ENCODE peak calls at places on chromosome 9, in ten cellular contexts. C is uterus, I is choroid plexus epithelial cell, G is ovary, B is AG04449, E is fibroblast of pulmonary artery, M is adipocyte, K is right atrium auricular region, S is Caco-2, N is psoas muscle. F is an unnamed sample.

GRCh38 chr9:123753669-123754307 is 176.1 kb downstream of the DENND1A start:
- DNase-seq in N (no peak), C (no peak), K (no peak), I (no peak), S (no peak), M (no peak), B (no peak), G (no peak), E (no peak), F (no peak)

GRCh38 chr9:104682642-104683041 is 11.7 kb upstream of the OR13D1 start:
- DNase-seq in S (no peak), I (peak), C (no peak), G (no peak), E (peak), M (peak), K (no peak), N (no peak), B (peak), F (peak)

GRCh38 chr9:114908104-114908621 is 22.2 kb downstream of the TNFSF8 start:
- DNase-seq in B (peak), E (no peak), C (no peak), I (no peak), K (no peak), S (peak), G (no peak), M (peak), N (no peak), F (no peak)

GRCh38 chr9:93003552-93004407 is 54.7 kb upstream of the SUSD3 start:
- DNase-seq in N (no peak), E (peak), C (peak), K (no peak), M (peak), G (peak), B (no peak), I (peak), S (peak), F (peak)

GRCh38 chr9:12748016-12748415 is 26.8 kb upstream of the LURAP1L start:
- DNase-seq in N (no peak), G (no peak), K (no peak), E (peak), B (no peak), M (no peak), S (no peak), C (no peak), I (peak), F (no peak)

GRCh38 chr9:134473353-134474057 is 147.2 kb downstream of the RXRA start:
- DNase-seq in S (no peak), C (no peak), K (no peak), N (no peak), B (no peak), M (no peak), E (no peak), I (no peak), G (no peak), F (no peak)

GRCh38 chr9:120711354-120711753 is 2.9 kb downstream of the MEGF9 start:
- DNase-seq in B (no peak), E (no peak), K (no peak), N (no peak), I (no peak), S (no peak), C (no peak), M (peak), G (no peak), F (no peak)

GRCh38 chr9:69444791-69445190 is 119.8 kb downstream of the ENTREP1 start:
- DNase-seq in C (no peak), N (no peak), E (no peak), B (no peak), M (no peak), K (no peak), S (no peak), G (no peak), I (no peak), F (no peak)

GRCh38 chr9:133429641-133430161 is 7.5 kb downstream of the ADAMTS13 start:
- DNase-seq in M (peak), C (no peak), I (peak), N (no peak), K (no peak), G (no peak), E (peak), B (no peak), S (no peak), F (no peak)

GRCh38 chr9:91177661-91178280 is 183.9 kb downstream of the AUH start:
- DNase-seq in B (no peak), K (peak), M (no peak), E (no peak), S (no peak), I (no peak), G (no peak), N (no peak), C (no peak), F (no peak)

GRCh38 chr9:78261403-78262001 is 25.6 kb downstream of the CEP78 start:
- DNase-seq in E (peak), I (peak), G (no peak), N (no peak), S (no peak), K (no peak), M (peak), B (no peak), C (no peak), F (peak)

GRCh38 chr9:4828776-4829175 is 36.0 kb downstream of the RCL1 start:
- DNase-seq in S (no peak), K (no peak), B (no peak), E (peak), N (no peak), G (no peak), I (peak), C (no peak), M (peak), F (no peak)

GRCh38 chr9:89676281-89676680 is 71.5 kb downstream of the GADD45G start:
- DNase-seq in G (no peak), N (peak), I (no peak), E (no peak), B (no peak), S (no peak), C (no peak), K (no peak), M (no peak), F (no peak)

GRCh38 chr9:35116539-35116897 is 856 bp upstream of the ATOSB start:
- DNase-seq in I (no peak), S (no peak), E (no peak), N (no peak), K (no peak), G (no peak), B (no peak), M (no peak), C (no peak), F (no peak)

GRCh38 chr9:78778843-78779486 is 482.0 kb downstream of the PSAT1 start:
- DNase-seq in I (no peak), M (no peak), N (no peak), C (no peak), S (no peak), B (no peak), K (no peak), E (peak), G (no peak), F (no peak)

GRCh38 chr9:5750569-5750968 is 82.3 kb downstream of the ERMP1 start:
- DNase-seq in N (no peak), M (no peak), C (no peak), G (no peak), B (no peak), E (no peak), I (no peak), S (no peak), K (no peak), F (no peak)

GRCh38 chr9:12955510-12956163 is 180.8 kb downstream of the LURAP1L start:
- DNase-seq in K (no peak), E (no peak), G (no peak), N (no peak), C (no peak), B (no peak), I (peak), S (no peak), M (no peak), F (peak)

GRCh38 chr9:36893148-36893547 is 140.9 kb downstream of the PAX5 start:
- DNase-seq in S (peak), C (no peak), M (no peak), G (no peak), I (no peak), N (peak), K (no peak), B (no peak), E (no peak), F (no peak)

GRCh38 chr9:92439921-92440750 is 15.9 kb upstream of the OMD start:
- DNase-seq in K (no peak), S (no peak), I (peak), G (no peak), N (no peak), B (peak), E (peak), M (peak), C (no peak), F (no peak)

GRCh38 chr9:78539904-78540303 is 243.0 kb downstream of the PSAT1 start:
- DNase-seq in M (peak), G (no peak), B (no peak), S (no peak), K (no peak), E (peak), N (peak), I (peak), C (no peak), F (no peak)

GRCh38 chr9:19922476-19923118 is 133.8 kb upstream of the SLC24A2 start:
- DNase-seq in E (peak), G (peak), N (no peak), M (peak), B (peak), S (no peak), I (peak), C (peak), K (no peak), F (peak)

GRCh38 chr9:14383296-14383695 is 69.4 kb upstream of the NFIB start:
- DNase-seq in S (no peak), B (no peak), E (peak), K (no peak), I (peak), N (no peak), C (no peak), M (peak), G (no peak), F (no peak)

GRCh38 chr9:129554649-129555048 is 66.3 kb downstream of the C9orf50 start:
- DNase-seq in C (no peak), K (no peak), I (peak), M (no peak), S (peak), B (no peak), N (no peak), G (no peak), E (peak), F (peak)

GRCh38 chr9:124760719-124761118 is 10.4 kb downstream of the NR6A1 start:
- DNase-seq in N (no peak), B (no peak), E (no peak), K (no peak), G (no peak), S (no peak), I (no peak), C (no peak), M (no peak), F (no peak)
- H3K4me3 ChIP-seq in N (no peak), B (no peak), E (no peak), K (no peak), G (no peak), S (no peak), I (no peak), C (no peak), M (no peak), F (no peak)

DNA sequence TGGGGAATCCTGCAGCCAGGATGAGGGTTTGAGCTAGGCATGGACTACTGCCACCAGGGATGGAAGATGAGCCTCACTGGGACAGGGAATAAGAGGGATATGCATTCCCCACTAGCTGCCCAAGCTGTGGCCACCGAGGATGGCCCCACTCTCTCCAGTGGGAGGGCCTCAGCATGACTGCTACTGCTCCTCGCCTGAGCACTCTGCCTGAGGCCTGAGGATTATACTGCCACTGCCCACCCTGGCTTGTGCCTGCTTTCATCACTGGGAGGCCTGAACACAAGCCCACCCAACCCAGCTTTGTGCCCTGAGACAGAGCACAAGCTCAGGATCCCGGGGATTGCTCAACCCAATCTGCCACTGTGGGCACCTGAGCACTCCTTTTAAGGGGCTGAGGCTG is 425.6 kb downstream of the RASEF start:
- DNase-seq in B (no peak), K (no peak), C (no peak), E (no peak), N (no peak), I (no peak), M (no peak), S (no peak), G (no peak), F (no peak)
- H3K4me3 ChIP-seq in B (no peak), K (no peak), C (no peak), E (no peak), N (no peak), I (no peak), M (no peak), S (no peak), G (no peak), F (no peak)

DNA sequence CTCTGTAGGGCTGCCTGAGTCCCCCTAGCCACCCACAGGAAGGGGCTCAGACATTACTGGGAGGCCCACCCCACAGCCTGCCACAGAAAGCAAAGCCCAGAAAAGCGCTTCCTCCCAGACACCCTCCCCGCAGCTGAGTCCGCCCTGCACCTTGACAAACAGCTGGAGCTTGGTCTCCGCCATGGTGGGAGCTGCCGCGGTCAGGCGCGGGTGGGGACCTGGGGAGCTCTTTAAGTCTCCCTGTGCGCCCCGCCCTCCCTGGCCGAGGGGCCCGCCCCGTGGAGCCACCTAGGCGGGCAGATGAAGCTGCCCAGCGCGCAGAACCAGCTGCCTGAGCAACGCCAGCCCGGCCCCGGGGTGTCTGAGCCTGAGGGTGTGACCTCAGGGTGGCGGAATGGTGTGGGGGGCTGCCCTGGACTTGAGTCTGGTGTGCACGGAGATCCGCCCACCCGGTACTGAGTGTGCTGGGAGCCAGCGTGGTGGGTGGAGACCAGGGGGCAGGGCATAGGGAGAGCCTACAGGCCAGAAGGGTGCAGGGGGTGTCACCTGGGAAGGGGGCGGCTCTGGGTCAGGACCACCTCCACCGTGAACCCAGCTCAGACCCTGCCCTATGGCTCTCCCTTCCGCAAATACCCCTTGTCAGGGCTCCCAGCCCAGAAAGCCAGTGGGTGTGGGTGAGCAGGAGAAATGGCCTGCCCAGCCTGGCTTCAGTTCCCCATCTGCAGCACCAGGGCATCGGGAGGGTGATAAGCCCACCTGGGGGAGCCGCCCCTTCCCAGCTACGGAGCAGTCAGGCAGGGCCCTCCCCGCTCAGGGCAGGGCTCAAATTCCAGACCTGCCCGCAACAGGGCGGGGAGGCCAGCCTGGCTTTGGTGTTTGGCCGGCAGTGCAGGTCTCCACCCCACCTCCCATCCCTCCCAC is at the start of gene CLIC3:
- DNase-seq in S (peak), K (no peak), I (no peak), N (no peak), M (no peak), E (no peak), B (no peak), C (no peak), G (no peak), F (peak)
- H3K4me3 ChIP-seq in S (peak), K (peak), I (peak), N (peak), M (peak), E (no peak), B (peak), C (no peak), G (no peak), F (no peak)

DNA sequence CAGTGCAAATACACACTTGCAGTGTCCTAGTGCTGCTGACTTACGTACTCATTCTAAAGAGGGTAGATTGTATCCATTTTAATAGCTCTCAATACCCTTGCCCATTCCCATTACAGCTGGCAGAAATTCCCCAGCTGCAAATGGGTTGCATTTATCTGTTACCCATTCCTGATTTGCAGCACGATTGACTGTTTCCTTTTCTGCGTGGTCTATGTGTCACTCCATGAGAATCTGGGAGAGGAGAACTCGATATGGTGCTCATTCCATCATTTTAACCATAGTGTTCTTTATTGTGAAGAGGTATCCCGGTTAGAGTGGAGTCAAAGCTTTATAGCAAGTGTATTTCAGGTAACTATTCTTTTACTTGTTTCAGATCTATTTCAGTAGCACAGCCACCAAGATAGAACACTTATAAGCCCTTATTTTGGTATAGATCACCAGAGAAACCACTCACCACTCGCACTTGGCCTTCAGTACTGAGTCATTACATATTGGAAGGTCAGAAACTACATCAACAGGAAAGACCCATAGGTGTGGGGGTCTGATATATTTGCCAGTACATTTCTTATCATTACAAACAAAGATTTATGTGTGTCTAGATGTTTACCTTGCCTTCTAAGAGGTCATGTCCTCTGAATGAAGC is 139.5 kb downstream of the MUSK start:
- DNase-seq in G (no peak), S (no peak), E (no peak), K (no peak), C (no peak), M (no peak), B (no peak), I (no peak), N (no peak), F (no peak)
- H3K4me3 ChIP-seq in G (no peak), S (no peak), E (no peak), K (no peak), C (no peak), M (no peak), B (no peak), I (no peak), N (no peak), F (no peak)

GRCh38 chr9:23851024-23851629 is 25.1 kb upstream of the ELAVL2 start:
- DNase-seq in S (no peak), G (peak), E (no peak), K (no peak), B (no peak), M (peak), C (no peak), I (no peak), N (no peak), F (no peak)
- H3K4me3 ChIP-seq in S (no peak), G (peak), E (no peak), K (peak), B (peak), M (peak), C (peak), I (no peak), N (peak), F (no peak)

DNA sequence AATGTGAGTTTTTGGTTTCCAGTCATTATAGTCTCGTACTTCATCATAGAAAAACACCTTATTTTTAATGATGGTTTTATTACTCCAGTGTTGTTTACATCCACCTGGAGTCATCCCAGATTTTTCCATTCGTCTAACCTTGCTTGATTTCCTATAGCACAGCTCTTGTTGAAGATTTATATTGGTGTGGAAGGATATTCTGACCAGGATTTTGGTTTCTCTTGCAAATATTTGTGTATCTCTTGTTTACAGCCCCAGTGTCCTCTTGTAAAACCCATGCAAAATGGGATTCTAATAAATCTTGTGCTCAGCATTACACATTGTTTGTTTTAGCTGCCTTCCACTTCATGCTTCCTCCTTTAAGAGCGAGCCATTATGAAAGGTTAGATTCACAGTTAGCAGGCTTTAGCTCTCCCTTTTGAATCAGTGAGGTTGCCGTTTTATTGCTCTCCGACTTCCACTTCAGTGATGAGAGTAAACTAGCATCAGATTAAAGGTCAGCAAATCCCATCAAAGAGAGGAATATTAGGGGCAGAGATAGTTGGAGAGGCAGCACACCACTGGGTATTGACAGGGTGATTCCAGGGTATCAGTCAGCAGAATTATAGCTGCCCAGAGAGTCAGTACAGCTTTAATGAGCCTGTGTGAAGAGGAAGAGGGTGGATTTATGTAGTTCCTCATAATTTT is 157.1 kb downstream of the PBX3 start:
- DNase-seq in M (no peak), C (no peak), K (no peak), N (no peak), B (no peak), I (peak), E (no peak), S (no peak), G (no peak), F (peak)
- H3K4me3 ChIP-seq in M (no peak), C (no peak), K (no peak), N (no peak), B (no peak), I (peak), E (no peak), S (no peak), G (no peak), F (peak)

F was measured in NB4.